ENCODE peak calls at places on chromosomes 13 and 19, in eight cellular contexts. One of them, this sample, is unnamed.
A peak's percentile ranks its signal among the peaks of the same experiment; 100 is the strongest.

GRCh38 chr19:21595185-21595584 is 89.8 kb downstream of the ZNF429 start:
- DNase-seq in naive thymus-derived CD8-positive, alpha-beta T cell: no peak
- DNase-seq in CD4-positive, alpha-beta T cell: no peak
- DNase-seq in COR-L47: no peak
- DNase-seq in memory B cell: no peak
- DNase-seq in ovary: no peak
- DNase-seq in Kasumi-1: no peak
- DNase-seq in PC-3: no peak
- DNase-seq in this sample: no peak

GRCh38 chr13:102138635-102139225 is 263.1 kb downstream of the FGF14 start:
- DNase-seq in PC-3: no peak
- DNase-seq in memory B cell: no peak
- DNase-seq in COR-L47: no peak
- DNase-seq in Kasumi-1: no peak
- DNase-seq in CD4-positive, alpha-beta T cell: no peak
- DNase-seq in ovary: no peak
- DNase-seq in naive thymus-derived CD8-positive, alpha-beta T cell: no peak
- DNase-seq in this sample: no peak

GRCh38 chr13:52459668-52460067 is 4.4 kb downstream of the CKAP2 start:
- DNase-seq in COR-L47: no peak
- DNase-seq in naive thymus-derived CD8-positive, alpha-beta T cell: no peak
- DNase-seq in ovary: no peak
- DNase-seq in PC-3: peak; percentile 80
- DNase-seq in Kasumi-1: no peak
- DNase-seq in CD4-positive, alpha-beta T cell: no peak
- DNase-seq in memory B cell: no peak
- DNase-seq in this sample: no peak

GRCh38 chr13:79485014-79485441 is 4.1 kb downstream of the NDFIP2 start:
- DNase-seq in CD4-positive, alpha-beta T cell: no peak
- DNase-seq in Kasumi-1: no peak
- DNase-seq in ovary: no peak
- DNase-seq in memory B cell: no peak
- DNase-seq in PC-3: peak; percentile 77
- DNase-seq in naive thymus-derived CD8-positive, alpha-beta T cell: no peak
- DNase-seq in COR-L47: no peak
- DNase-seq in this sample: no peak

GRCh38 chr13:20422362-20422761 is 103.3 kb downstream of the CRYL1 start:
- DNase-seq in Kasumi-1: no peak
- DNase-seq in COR-L47: no peak
- DNase-seq in CD4-positive, alpha-beta T cell: no peak
- DNase-seq in memory B cell: no peak
- DNase-seq in ovary: no peak
- DNase-seq in PC-3: no peak
- DNase-seq in naive thymus-derived CD8-positive, alpha-beta T cell: no peak
- DNase-seq in this sample: no peak

GRCh38 chr19:3982701-3983541 is 2.3 kb downstream of the EEF2 start:
- DNase-seq in ovary: peak; percentile 45
- DNase-seq in naive thymus-derived CD8-positive, alpha-beta T cell: no peak
- DNase-seq in CD4-positive, alpha-beta T cell: no peak
- DNase-seq in PC-3: peak; percentile 62
- DNase-seq in COR-L47: no peak
- DNase-seq in memory B cell: no peak
- DNase-seq in Kasumi-1: no peak
- DNase-seq in this sample: no peak

GRCh38 chr13:75196112-75196855 is 285.7 kb downstream of the TBC1D4 start:
- DNase-seq in COR-L47: no peak
- DNase-seq in ovary: no peak
- DNase-seq in PC-3: no peak
- DNase-seq in naive thymus-derived CD8-positive, alpha-beta T cell: no peak
- DNase-seq in Kasumi-1: no peak
- DNase-seq in memory B cell: no peak
- DNase-seq in CD4-positive, alpha-beta T cell: no peak
- DNase-seq in this sample: no peak

GRCh38 chr19:14683439-14683838 is 6.4 kb upstream of the ZNF333 start:
- DNase-seq in PC-3: no peak
- DNase-seq in CD4-positive, alpha-beta T cell: no peak
- DNase-seq in Kasumi-1: peak; percentile 16
- DNase-seq in ovary: no peak
- DNase-seq in memory B cell: no peak
- DNase-seq in naive thymus-derived CD8-positive, alpha-beta T cell: no peak
- DNase-seq in COR-L47: no peak
- DNase-seq in this sample: no peak

GRCh38 chr19:49758292-49758691 is 4.8 kb downstream of the TSKS start:
- DNase-seq in memory B cell: no peak
- DNase-seq in COR-L47: no peak
- DNase-seq in naive thymus-derived CD8-positive, alpha-beta T cell: no peak
- DNase-seq in ovary: no peak
- DNase-seq in PC-3: peak; percentile 42
- DNase-seq in CD4-positive, alpha-beta T cell: no peak
- DNase-seq in Kasumi-1: peak; percentile 60
- DNase-seq in this sample: no peak

GRCh38 chr13:28611021-28611420 is 47.9 kb upstream of the POMP start:
- DNase-seq in Kasumi-1: no peak
- DNase-seq in naive thymus-derived CD8-positive, alpha-beta T cell: no peak
- DNase-seq in PC-3: no peak
- DNase-seq in memory B cell: no peak
- DNase-seq in COR-L47: no peak
- DNase-seq in ovary: no peak
- DNase-seq in CD4-positive, alpha-beta T cell: no peak
- DNase-seq in this sample: no peak

GRCh38 chr13:35891973-35892441 is 239.2 kb downstream of the DCLK1 start:
- DNase-seq in Kasumi-1: no peak
- DNase-seq in memory B cell: no peak
- DNase-seq in PC-3: peak; percentile 87
- DNase-seq in CD4-positive, alpha-beta T cell: no peak
- DNase-seq in ovary: no peak
- DNase-seq in COR-L47: no peak
- DNase-seq in naive thymus-derived CD8-positive, alpha-beta T cell: no peak
- DNase-seq in this sample: no peak

GRCh38 chr13:50400035-50400726 is 384.9 kb downstream of the KCNRG start:
- DNase-seq in COR-L47: no peak
- DNase-seq in ovary: no peak
- DNase-seq in naive thymus-derived CD8-positive, alpha-beta T cell: no peak
- DNase-seq in PC-3: no peak
- DNase-seq in CD4-positive, alpha-beta T cell: no peak
- DNase-seq in memory B cell: no peak
- DNase-seq in Kasumi-1: no peak
- DNase-seq in this sample: no peak

GRCh38 chr13:45015300-45015699 is 26.0 kb downstream of the GPALPP1 start:
- DNase-seq in CD4-positive, alpha-beta T cell: no peak
- DNase-seq in Kasumi-1: no peak
- DNase-seq in naive thymus-derived CD8-positive, alpha-beta T cell: no peak
- DNase-seq in memory B cell: no peak
- DNase-seq in COR-L47: no peak
- DNase-seq in PC-3: peak; percentile 6
- DNase-seq in ovary: no peak
- DNase-seq in this sample: no peak

GRCh38 chr19:51514866-51515481 is 13.4 kb upstream of the SIGLEC12 start:
- DNase-seq in naive thymus-derived CD8-positive, alpha-beta T cell: peak; percentile 43
- DNase-seq in ovary: no peak
- DNase-seq in Kasumi-1: peak; percentile 87
- DNase-seq in PC-3: peak; percentile 89
- DNase-seq in memory B cell: no peak
- DNase-seq in COR-L47: peak; percentile 2
- DNase-seq in CD4-positive, alpha-beta T cell: peak; percentile 7
- DNase-seq in this sample: peak; percentile 14

GRCh38 chr19:54207908-54208783 is 7.5 kb downstream of the RPS9 start:
- DNase-seq in naive thymus-derived CD8-positive, alpha-beta T cell: peak; percentile 66
- DNase-seq in CD4-positive, alpha-beta T cell: no peak
- DNase-seq in memory B cell: no peak
- DNase-seq in ovary: peak; percentile 82
- DNase-seq in Kasumi-1: peak; percentile 100
- DNase-seq in COR-L47: no peak
- DNase-seq in PC-3: peak; percentile 35
- DNase-seq in this sample: peak; percentile 77

This sample was measured in activated naive CD8-positive, alpha-beta T cell treated with anti-CD3 and anti-CD28 coated beads for 36 hours.